ENCODE peak calls at places on chromosomes 16 and 17, in five cellular contexts. E is HFF-Myc, K is GM23338, M is fibroblast of mammary gland, A is neural progenitor cell. D is an unnamed sample.

GRCh38 chr16:720507-720989 is 398 bp upstream of the ANTKMT start:
- DNase-seq in E (no peak), M (peak; percentile 69), K (peak; percentile 73), A (peak; percentile 81), D (no peak)

GRCh38 chr17:63702223-63702577 is 2.3 kb upstream of the LIMD2 start:
- DNase-seq in M (no peak), K (no peak), A (no peak), E (no peak), D (no peak)

GRCh38 chr16:30025574-30025973 is 2.6 kb downstream of the C16orf92 start:
- DNase-seq in M (no peak), A (no peak), K (no peak), E (no peak), D (no peak)

GRCh38 chr16:69482410-69482951 is 58.1 kb downstream of the CYB5B start:
- DNase-seq in E (no peak), K (no peak), A (peak; percentile 15), M (peak; percentile 90), D (no peak)

GRCh38 chr16:11094075-11094593 is 149.8 kb downstream of the CLEC16A start:
- DNase-seq in K (no peak), E (no peak), A (no peak), M (no peak), D (peak; percentile 79)

GRCh38 chr16:69243479-69243878 is 56.5 kb downstream of the SNTB2 start:
- DNase-seq in K (no peak), A (no peak), M (peak; percentile 55), E (no peak), D (no peak)

GRCh38 chr16:21973945-21974344 is 20.8 kb downstream of the UQCRC2 start:
- DNase-seq in E (no peak), M (no peak), K (no peak), A (no peak), D (no peak)

GRCh38 chr16:57720142-57720575 is 15.4 kb upstream of the KATNB1 start:
- DNase-seq in K (peak; percentile 62), E (peak; percentile 19), M (peak; percentile 44), A (peak; percentile 63), D (peak; percentile 59)

GRCh38 chr17:4932756-4933155 is 679 bp downstream of the GP1BA start:
- DNase-seq in E (no peak), K (no peak), A (no peak), M (no peak), D (no peak)

GRCh38 chr17:39700148-39700987 is 504 bp downstream of the ERBB2 start:
- DNase-seq in K (peak; percentile 54), E (no peak), M (no peak), A (peak; percentile 77), D (peak; percentile 17)

GRCh38 chr17:19397556-19398041 is 10.6 kb upstream of the MFAP4 start:
- DNase-seq in E (no peak), M (no peak), K (peak; percentile 84), A (peak; percentile 28), D (peak; percentile 20)

GRCh38 chr17:50397111-50397918 is at the start of gene LRRC59:
- DNase-seq in A (peak; percentile 89), E (peak; percentile 44), M (peak; percentile 81), K (peak; percentile 79), D (peak; percentile 85)

DNA sequence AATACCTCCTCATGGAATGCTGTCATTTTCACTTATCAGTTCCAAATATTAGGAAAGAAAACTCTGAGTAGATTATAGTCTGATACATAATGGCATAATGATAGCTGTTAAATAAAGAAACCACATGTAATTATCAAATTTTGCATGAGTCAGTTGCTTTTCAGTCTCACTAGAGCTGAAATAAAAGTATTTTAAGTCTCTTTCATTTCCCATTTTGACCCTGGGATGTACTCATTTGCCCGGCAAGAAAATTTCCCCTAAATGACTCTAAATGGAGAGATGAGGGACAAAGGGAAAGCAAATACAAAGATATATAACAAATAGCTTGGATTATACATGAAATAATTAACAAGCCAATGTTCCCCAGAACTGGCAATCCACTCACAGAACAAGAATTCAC is 47.9 kb upstream of the CPHXL start:
- DNase-seq in E (no peak), M (no peak), K (no peak), A (no peak), D (no peak)
- TF ChIP-seq CTCF in E (no peak), M (no peak), K (no peak), A (no peak), D (no peak)

DNA sequence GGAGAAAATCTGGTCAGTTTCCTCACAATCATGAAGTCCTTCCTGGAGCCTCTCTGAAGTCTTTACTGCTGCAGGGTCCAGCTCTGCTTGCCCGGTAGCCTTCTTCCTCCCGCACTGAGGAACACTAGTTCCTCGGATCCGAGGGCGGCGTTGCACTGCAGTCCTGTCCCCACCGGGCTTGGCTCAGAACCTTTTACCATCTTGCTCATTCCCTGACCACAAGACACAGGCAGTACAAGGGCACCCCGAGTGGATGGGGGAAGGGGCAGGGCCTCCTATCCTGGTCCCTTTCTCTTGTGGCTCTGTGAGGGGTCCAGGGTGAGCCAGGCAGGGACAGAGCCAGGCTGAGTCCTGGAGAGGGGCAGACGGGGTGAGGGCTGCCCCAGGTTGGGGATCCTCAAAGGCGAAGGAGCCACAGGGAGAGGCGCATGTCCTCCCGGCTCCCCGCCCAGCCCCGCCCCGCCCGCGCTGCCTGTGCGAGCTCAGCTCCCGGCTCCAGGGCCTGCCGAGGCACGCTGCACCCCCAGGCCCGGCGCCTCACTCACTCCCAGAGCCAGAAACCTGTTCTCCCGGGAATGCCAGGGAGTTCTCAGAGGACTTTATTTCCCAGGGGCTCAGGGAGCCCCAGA is 1.5 kb downstream of the FOXN1 start:
- DNase-seq in M (no peak), E (no peak), A (no peak), K (peak; percentile 69), D (peak; percentile 94)
- H3K4me3 ChIP-seq in M (no peak overlapping the region), E (no peak overlapping the region), A (no peak overlapping the region), K (peak overlapping the region; percentile 32), D (peak overlapping the region; percentile 64)

DNA sequence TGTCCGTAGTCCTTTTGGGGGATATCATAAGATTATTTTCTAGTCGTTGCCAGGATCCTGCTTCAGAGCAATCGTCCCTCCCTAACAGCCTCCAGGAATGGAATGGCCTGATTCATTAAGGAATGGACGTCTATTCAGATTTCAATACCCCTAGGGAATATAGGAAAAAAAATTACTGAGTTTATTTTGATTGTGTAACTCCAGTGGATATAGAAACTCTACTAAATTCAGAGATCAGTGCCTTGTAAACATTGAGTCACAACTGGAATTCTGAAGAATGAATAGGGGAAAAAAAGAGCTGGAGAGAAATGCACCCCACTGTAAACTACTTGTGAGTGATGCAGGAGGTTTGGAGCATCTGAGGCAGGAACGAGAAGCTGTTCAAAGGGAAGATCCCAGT is 1171.5 kb upstream of the GOT2 start:
- DNase-seq in K (no peak), E (no peak), M (peak; percentile 73), A (no peak), D (peak; percentile 87)
- TF ChIP-seq CTCF in K (no peak), E (no peak), M (no peak), A (no peak), D (no peak)

DNA sequence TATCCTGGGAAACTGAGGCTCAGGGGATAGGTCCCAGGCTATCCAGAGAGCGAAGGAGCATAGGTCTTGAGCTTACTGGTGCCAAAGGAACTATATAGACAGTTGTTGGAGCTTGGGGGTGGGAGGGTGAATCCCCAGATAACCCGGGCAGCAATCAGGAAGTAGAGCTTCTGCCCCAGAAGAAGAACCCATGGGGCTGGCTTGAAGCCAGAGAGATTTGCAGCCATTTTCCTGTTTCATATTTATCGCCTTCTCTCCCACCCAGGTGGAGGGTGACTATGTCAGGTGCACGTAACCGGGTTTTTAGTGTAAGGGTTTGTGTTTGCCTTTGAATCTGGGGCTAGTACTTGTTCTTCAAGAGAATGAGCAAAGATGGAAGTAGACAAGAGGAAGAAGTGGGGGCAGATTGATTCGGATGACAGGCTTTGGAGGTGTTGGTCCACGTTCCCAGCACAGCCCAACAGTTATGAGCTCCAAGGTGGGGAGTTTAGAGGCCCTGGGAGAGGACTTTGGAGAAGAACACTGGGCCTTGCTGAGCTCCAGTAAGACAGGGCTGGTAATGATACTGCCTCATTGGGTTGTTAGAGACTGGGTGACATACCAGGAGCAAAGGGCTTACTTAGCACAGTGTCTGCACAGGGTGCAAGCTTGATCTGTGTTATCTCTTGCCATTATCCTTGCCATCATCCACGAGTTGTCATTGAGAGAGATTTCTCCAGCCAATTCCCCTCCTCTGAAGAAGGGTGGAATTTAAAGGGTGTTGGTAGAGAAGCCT is 145.6 kb downstream of the CCDC182 start:
- DNase-seq in E (no peak), M (no peak), A (no peak), K (no peak), D (no peak)
- H3K4me3 ChIP-seq in E (no peak overlapping the region), M (no peak overlapping the region), A (no peak overlapping the region), K (no peak overlapping the region), D (no peak overlapping the region)